ENCODE peak calls at places on chromosome 3, in six cellular contexts. R is ELF-1; C is substantia nigra; N is EL; F is activated naive CD8-positive, alpha-beta T cell treated with anti-CD3 and anti-CD28 coated beads, Interleukin-2, amount 50 U/mL, for 24 hours; V is amniotic stem cell. D is an unnamed sample.

GRCh38 chr3:171268677-171269076 is 191.5 kb downstream of the TNIK start:
- DNase-seq in R (no peak), C (no peak), N (no peak), F (no peak), V (no peak), D (no peak)

GRCh38 chr3:69941037-69941436 is 58.5 kb upstream of the SAMMSON start:
- DNase-seq in R (no peak), C (no peak), N (no peak), F (no peak), V (no peak), D (no peak)

GRCh38 chr3:16084887-16085286 is 89.6 kb upstream of the GALNT15 start:
- DNase-seq in R (no peak), C (no peak), N (peak; percentile 62), F (no peak), V (no peak), D (no peak)

GRCh38 chr3:141237701-141238521 is 6.3 kb downstream of the PXYLP1 start:
- DNase-seq in R (no peak), C (no peak), N (no peak), F (peak; percentile 26), V (no peak), D (no peak)

GRCh38 chr3:171862993-171863521 is 19.9 kb downstream of the TMEM212 start:
- DNase-seq in R (peak; percentile 62), C (no peak), N (peak; percentile 69), F (no peak), V (peak; percentile 27), D (peak; percentile 43)

GRCh38 chr3:180417241-180417640 is 184.7 kb upstream of the TTC14 start:
- DNase-seq in R (no peak), C (no peak), N (no peak), F (no peak), V (no peak), D (no peak)

GRCh38 chr3:55235416-55235815 is 251.7 kb downstream of the WNT5A start:
- DNase-seq in R (no peak), C (no peak), N (peak; percentile 28), F (no peak), V (no peak), D (no peak)

GRCh38 chr3:150319900-150320299 is 88.2 kb upstream of the TSC22D2 start:
- DNase-seq in R (peak; percentile 38), C (no peak), N (peak; percentile 98), F (no peak), V (peak; percentile 75), D (peak; percentile 22)

GRCh38 chr3:68855620-68856019 is 76.7 kb downstream of the TAFA4 start:
- DNase-seq in R (no peak), C (no peak), N (no peak), F (no peak), V (no peak), D (no peak)

GRCh38 chr3:157494581-157495281 is 8.5 kb downstream of the VEPH1 start:
- DNase-seq in R (no peak), C (no peak), N (peak; percentile 59), F (no peak), V (no peak), D (no peak)

GRCh38 chr3:98890181-98890882 is 11.2 kb downstream of the DCBLD2 start:
- DNase-seq in R (no peak), C (no peak), N (no peak), F (no peak), V (no peak), D (no peak)

GRCh38 chr3:188948658-188949400 is 222.9 kb upstream of the TPRG1 start:
- DNase-seq in R (peak; percentile 28), C (no peak), N (peak; percentile 92), F (no peak), V (peak; percentile 25), D (peak; percentile 47)